ENCODE peak calls at places on chromosomes 5 and 9, in eight cellular contexts. E, F, Q, M, Z, S, G and P are unnamed samples.

GRCh38 chr9:124005372-124005771 is 6.2 kb upstream of the LHX2 start:
- DNase-seq in S (no peak), Z (no peak), F (no peak), Q (no peak), E (no peak), G (no peak), M (peak; percentile 93), P (no peak)

GRCh38 chr5:173301695-173302545 is 26.3 kb downstream of the STC2 start:
- DNase-seq in M (no peak), G (no peak), S (no peak), E (no peak), F (no peak), Z (peak; percentile 78), Q (no peak), P (no peak)

GRCh38 chr5:141657937-141658545 is 6.8 kb upstream of the FCHSD1 start:
- DNase-seq in Z (peak; percentile 65), M (no peak), Q (peak; percentile 46), E (peak; percentile 56), G (no peak), S (peak; percentile 63), F (no peak), P (no peak)

GRCh38 chr5:39191216-39191615 is 28.1 kb downstream of the FYB1 start:
- DNase-seq in Q (no peak), S (no peak), Z (no peak), G (no peak), F (no peak), E (no peak), M (no peak), P (no peak)

GRCh38 chr9:108622467-108622866 is 233.3 kb downstream of the ACTL7B start:
- DNase-seq in S (no peak), G (no peak), E (no peak), Z (no peak), F (no peak), Q (no peak), M (no peak), P (no peak)

GRCh38 chr9:90142580-90142979 is 500.0 kb downstream of the DIRAS2 start:
- DNase-seq in E (peak; percentile 21), F (no peak), M (peak; percentile 88), S (no peak), Q (peak; percentile 6), Z (peak; percentile 35), G (peak; percentile 24), P (no peak)

GRCh38 chr5:78634634-78635033 is 13.9 kb downstream of the LHFPL2 start:
- DNase-seq in G (no peak), E (no peak), Z (no peak), S (no peak), Q (peak; percentile 26), M (no peak), F (no peak), P (no peak)

GRCh38 chr5:139635191-139635590 is 13.0 kb upstream of the CXXC5 start:
- DNase-seq in E (no peak), Z (no peak), M (no peak), S (no peak), Q (no peak), G (no peak), F (no peak), P (no peak)

GRCh38 chr9:105117111-105117682 is 127.3 kb upstream of the SLC44A1 start:
- DNase-seq in G (no peak), E (no peak), S (no peak), F (no peak), Q (no peak), Z (no peak), M (no peak), P (no peak)

GRCh38 chr5:123511290-123511647 is 708 bp upstream of the CSNK1G3 start:
- DNase-seq in G (no peak), Z (peak; percentile 24), F (no peak), Q (no peak), S (peak; percentile 16), E (no peak), M (peak; percentile 17), P (no peak)

GRCh38 chr9:91949946-91950664 is at the start of gene ROR2:
- DNase-seq in G (peak; percentile 96), Z (no peak), Q (peak; percentile 91), S (peak; percentile 59), E (peak; percentile 37), F (no peak), M (peak; percentile 91), P (no peak)

GRCh38 chr9:1050125-1050895 is at the start of gene DMRT2:
- DNase-seq in Q (peak; percentile 35), S (peak; percentile 81), M (peak; percentile 98), E (peak; percentile 0), F (no peak), G (peak; percentile 86), Z (peak; percentile 51), P (no peak)

GRCh38 chr9:31597977-31598376 is 786.5 kb upstream of the ACO1 start:
- DNase-seq in E (peak; percentile 70), Q (no peak), Z (peak; percentile 18), F (no peak), G (no peak), S (no peak), M (no peak), P (no peak)

GRCh38 chr5:37789991-37790390 is 49.9 kb downstream of the GDNF start:
- DNase-seq in F (no peak), G (no peak), M (no peak), Q (no peak), Z (no peak), E (no peak), S (no peak), P (no peak)

GRCh38 chr9:110604101-110604710 is 24.7 kb upstream of the SVEP1 start:
- DNase-seq in F (no peak), Q (no peak), S (no peak), E (no peak), M (no peak), Z (no peak), G (no peak), P (no peak)

GRCh38 chr5:42784132-42784531 is 27.5 kb downstream of the CCDC152 start:
- DNase-seq in Z (no peak), S (no peak), M (no peak), E (no peak), G (no peak), Q (no peak), F (no peak), P (no peak)

GRCh38 chr5:177232358-177232757 is 71.2 kb downstream of the RAB24 start:
- DNase-seq in S (no peak), Q (no peak), E (no peak), F (no peak), Z (no peak), G (no peak), M (no peak), P (no peak)

GRCh38 chr5:181151146-181151545 is 3.8 kb downstream of the OR2V2 start:
- DNase-seq in Z (no peak), S (no peak), F (no peak), G (peak; percentile 41), M (peak; percentile 65), Q (no peak), E (no peak), P (no peak)
- TF ChIP-seq CTCF in Z (no peak), S (no peak), F (no peak), G (no peak), M (no peak), Q (peak; percentile 6), E (no peak), P (no peak)

GRCh38 chr9:125600194-125600593 is 106.8 kb downstream of the MAPKAP1 start:
- DNase-seq in Q (no peak), M (no peak), G (no peak), Z (peak; percentile 55), E (no peak), F (no peak), S (no peak), P (no peak)
- TF ChIP-seq REST in Q (no peak), M (no peak), G (no peak), Z (no peak), E (no peak), F (no peak), S (no peak), P (no peak)

DNA sequence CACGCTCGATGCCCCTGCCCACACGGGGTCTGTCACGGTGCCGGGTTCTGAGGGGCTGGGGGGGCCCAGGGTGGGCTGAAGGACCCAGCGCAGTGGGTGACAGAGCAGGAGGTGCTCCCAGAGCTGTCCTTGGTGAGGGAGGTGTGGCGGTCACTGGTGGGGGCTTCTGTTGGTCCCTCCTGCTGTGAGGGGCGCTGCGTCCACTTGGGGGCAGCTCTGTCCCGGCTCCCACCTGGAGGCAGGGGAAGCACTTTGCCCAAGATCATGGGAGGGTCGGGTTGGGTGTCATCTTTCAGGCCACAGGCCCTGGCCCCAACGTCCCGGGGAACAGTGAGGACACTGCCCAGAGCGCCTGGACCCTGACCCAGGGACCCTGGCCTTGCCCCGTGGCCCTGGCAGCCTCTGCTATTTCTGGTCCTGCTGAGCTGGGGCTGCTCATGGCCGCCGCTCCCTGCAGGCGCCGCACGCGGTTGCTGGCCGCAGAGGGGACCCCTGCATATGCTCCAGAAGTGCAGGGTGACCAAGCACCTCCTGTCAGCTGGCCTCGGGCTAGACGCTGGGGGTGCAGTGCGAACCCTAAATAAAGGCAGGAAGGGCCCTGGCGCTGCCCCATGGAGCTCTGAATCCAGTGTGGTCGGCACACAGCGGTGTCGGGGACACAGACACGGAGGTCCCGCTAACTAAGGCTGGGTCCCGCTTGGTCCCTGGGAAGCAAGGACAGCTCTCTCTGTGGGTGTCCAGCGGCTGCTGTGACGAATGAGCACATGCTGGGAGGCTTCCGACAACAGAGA is 11.6 kb upstream of the RNU6ATAC start:
- DNase-seq in Q (no peak), Z (peak; percentile 44), E (no peak), S (no peak), F (no peak), G (peak; percentile 76), M (no peak), P (no peak)
- TF ChIP-seq CTCF in Q (no peak), Z (peak; percentile 94), E (no peak), S (no peak), F (no peak), G (peak; percentile 15), M (no peak), P (no peak)

GRCh38 chr5:40405985-40406384 is 273.7 kb upstream of the PTGER4 start:
- DNase-seq in G (no peak), Q (no peak), E (no peak), S (no peak), M (no peak), F (no peak), Z (no peak), P (no peak)

GRCh38 chr5:40410231-40410861 is 269.4 kb upstream of the PTGER4 start:
- DNase-seq in Z (no peak), Q (no peak), S (no peak), E (no peak), M (no peak), F (no peak), G (no peak), P (no peak)

GRCh38 chr5:40406426-40407211 is 273.1 kb upstream of the PTGER4 start:
- DNase-seq in M (no peak), F (no peak), Q (no peak), S (no peak), E (no peak), G (no peak), Z (peak; percentile 3), P (no peak)

GRCh38 chr5:40410939-40411635 is 268.6 kb upstream of the PTGER4 start:
- DNase-seq in M (no peak), E (no peak), F (no peak), G (no peak), Z (no peak), S (no peak), Q (no peak), P (no peak)

DNA sequence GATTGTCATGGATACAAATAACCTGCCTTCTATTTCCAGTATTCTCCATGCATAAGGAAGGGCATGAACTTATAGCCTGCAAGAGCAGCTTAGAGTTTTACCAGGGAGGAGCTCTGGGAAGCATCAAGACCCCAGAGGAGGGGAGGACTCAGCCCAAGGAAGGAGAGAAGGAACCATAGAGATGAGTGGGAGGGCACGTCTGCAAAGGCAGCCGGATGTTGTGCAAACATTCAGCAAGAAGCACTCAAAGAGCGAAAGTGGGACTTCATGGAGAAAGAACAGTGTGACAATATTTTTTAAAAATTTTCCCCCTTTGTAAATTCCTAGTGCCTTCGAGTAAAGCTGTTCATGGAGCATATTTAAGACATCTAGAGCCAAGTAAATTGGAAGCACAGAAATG is 270.1 kb upstream of the PTGER4 start:
- DNase-seq in S (no peak), M (no peak), E (no peak), Z (no peak), Q (no peak), F (no peak), G (no peak), P (no peak)
- TF ChIP-seq REST in S (no peak), M (no peak), E (no peak), Z (no peak), Q (no peak), F (no peak), G (no peak), P (no peak)